ENCODE peak calls at places on chromosomes 1 and 21, in six cellular contexts. X, V, O, Q, F and P are unnamed samples.
A peak's percentile ranks its signal among the peaks of the same experiment; 100 is the strongest.

GRCh38 chr1:97159342-97159741 is 437.8 kb downstream of the PTBP2 start:
- DNase-seq in X (no peak), V (no peak), O (no peak), Q (no peak), F (no peak), P (no peak)

GRCh38 chr1:162855461-162856150 is 5.4 kb downstream of the CCDC190 start:
- DNase-seq in X (no peak), V (no peak), O (peak; percentile 80), Q (no peak), F (no peak), P (peak; percentile 51)

GRCh38 chr1:20078711-20079110 is 8.7 kb downstream of the PLA2G5 start:
- DNase-seq in X (no peak), V (no peak), O (no peak), Q (no peak), F (no peak), P (no peak)

GRCh38 chr1:32215629-32216505 is 6.3 kb downstream of the TMEM234 start:
- DNase-seq in X (peak; percentile 55), V (peak; percentile 90), O (peak; percentile 47), Q (no peak), F (peak; percentile 76), P (peak; percentile 65)

GRCh38 chr1:195237161-195237889 is 1370.9 kb downstream of the KCNT2 start:
- DNase-seq in X (no peak), V (peak; percentile 41), O (no peak), Q (no peak), F (no peak), P (no peak)

GRCh38 chr1:16630661-16631247 is 17.4 kb upstream of the NBPF1 start:
- DNase-seq in X (peak; percentile 49), V (peak; percentile 65), O (no peak), Q (no peak), F (peak; percentile 24), P (no peak)

GRCh38 chr1:109248444-109248796 is 919 bp upstream of the CELSR2 start:
- DNase-seq in X (no peak), V (no peak), O (no peak), Q (no peak), F (no peak), P (no peak)

GRCh38 chr1:17609529-17609928 is 70.0 kb downstream of the ARHGEF10L start:
- DNase-seq in X (no peak), V (no peak), O (no peak), Q (no peak), F (no peak), P (no peak)

GRCh38 chr21:33036430-33037162 is 10.9 kb downstream of the OLIG2 start:
- DNase-seq in X (peak; percentile 60), V (peak; percentile 63), O (peak; percentile 75), Q (no peak), F (no peak), P (peak; percentile 24)

GRCh38 chr1:28340221-28340974 is 11.6 kb downstream of the MED18 start:
- DNase-seq in X (no peak), V (no peak), O (no peak), Q (no peak), F (no peak), P (no peak)

GRCh38 chr1:54314691-54315455 is 91.3 kb downstream of the SSBP3 start:
- DNase-seq in X (no peak), V (no peak), O (no peak), Q (no peak), F (peak; percentile 61), P (no peak)

GRCh38 chr1:5727871-5728643 is 264.2 kb downstream of the NPHP4 start:
- DNase-seq in X (peak; percentile 18), V (no peak), O (no peak), Q (no peak), F (no peak), P (no peak)

GRCh38 chr21:41095983-41096382 is 72.0 kb upstream of the BACE2 start:
- DNase-seq in X (no peak), V (no peak), O (no peak), Q (no peak), F (no peak), P (no peak)

GRCh38 chr1:50978144-50978851 is 8.3 kb downstream of the CDKN2C start:
- DNase-seq in X (peak; percentile 65), V (peak; percentile 92), O (peak; percentile 60), Q (no peak), F (peak; percentile 70), P (peak; percentile 47)

GRCh38 chr1:150895618-150896017 is 8.7 kb downstream of the CTXND2 start:
- DNase-seq in X (no peak), V (no peak), O (peak; percentile 48), Q (no peak), F (no peak), P (no peak)

GRCh38 chr21:32470206-32470605 is 57.7 kb downstream of the EVA1C start:
- DNase-seq in X (no peak), V (no peak), O (no peak), Q (no peak), F (no peak), P (no peak)

GRCh38 chr1:198623920-198624647 is 14.8 kb upstream of the PTPRC start:
- DNase-seq in X (no peak), V (no peak), O (peak; percentile 82), Q (no peak), F (no peak), P (peak; percentile 63)

GRCh38 chr21:38413958-38414506 is 84.2 kb downstream of the ERG start:
- DNase-seq in X (no peak), V (no peak), O (no peak), Q (no peak), F (no peak), P (peak; percentile 18)

GRCh38 chr1:207654320-207654719 is 9.4 kb downstream of the CR1L start:
- DNase-seq in X (no peak), V (no peak), O (no peak), Q (no peak), F (no peak), P (peak; percentile 7)

GRCh38 chr1:183822081-183822611 is 17.2 kb downstream of the RGL1 start:
- DNase-seq in X (no peak), V (no peak), O (peak; percentile 66), Q (no peak), F (no peak), P (peak; percentile 70)

DNA sequence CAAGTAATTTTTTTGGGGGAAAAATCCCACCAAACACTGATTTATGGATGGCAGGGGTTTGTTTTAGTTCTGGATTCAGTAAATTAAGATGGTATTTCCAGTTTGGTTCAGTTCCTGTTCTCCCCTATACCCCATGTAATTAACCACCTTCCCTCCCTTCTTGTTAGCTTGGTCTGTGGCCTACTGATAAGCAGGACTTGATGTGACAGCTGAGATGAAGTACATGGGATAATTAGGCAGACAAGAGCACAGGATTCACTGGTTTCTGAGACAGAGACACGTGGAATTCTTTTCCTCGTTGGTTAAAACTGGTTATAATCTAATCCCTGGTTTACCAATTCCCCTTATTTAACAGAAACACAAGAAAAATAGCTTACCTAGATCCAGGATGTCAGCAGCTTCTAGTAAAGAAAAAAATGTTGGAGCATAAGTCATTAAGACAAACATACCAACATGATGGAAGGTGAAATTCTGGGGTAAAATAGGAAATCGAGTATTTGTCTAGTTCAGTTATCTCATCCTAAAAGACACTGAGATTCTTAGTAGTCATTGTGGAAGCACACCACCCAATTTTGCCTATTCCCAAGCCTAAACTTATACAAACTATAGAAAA is 81.5 kb downstream of the SCMH1 start:
- DNase-seq in X (no peak), V (no peak), O (no peak), Q (no peak), F (no peak), P (no peak)
- TF ChIP-seq CTCF in X (no peak), V (no peak), O (no peak), Q (no peak), F (no peak), P (no peak)

GRCh38 chr21:28482657-28483056 is 510.0 kb downstream of the LTN1 start:
- DNase-seq in X (no peak), V (no peak), O (no peak), Q (no peak), F (no peak), P (no peak)
- H3K4me3 ChIP-seq in X (no peak overlapping the region), V (no peak overlapping the region), O (no peak overlapping the region), Q (no peak overlapping the region), F (no peak overlapping the region), P (no peak overlapping the region)

GRCh38 chr1:89823679-89824292 is 3.0 kb downstream of the LRRC8D start:
- DNase-seq in X (no peak), V (no peak), O (no peak), Q (no peak), F (no peak), P (peak; percentile 83)

GRCh38 chr1:89820423-89821321 is at the start of gene LRRC8D:
- DNase-seq in X (peak; percentile 92), V (peak; percentile 96), O (peak; percentile 79), Q (peak; percentile 19), F (peak; percentile 89), P (peak; percentile 76)

GRCh38 chr1:89822999-89823628 is 2.3 kb downstream of the LRRC8D start:
- DNase-seq in X (no peak), V (no peak), O (no peak), Q (no peak), F (no peak), P (peak; percentile 83)

GRCh38 chr1:89822109-89822962 is 1.5 kb downstream of the LRRC8D start:
- DNase-seq in X (no peak), V (peak; percentile 71), O (no peak), Q (no peak), F (peak; percentile 21), P (no peak)

DNA sequence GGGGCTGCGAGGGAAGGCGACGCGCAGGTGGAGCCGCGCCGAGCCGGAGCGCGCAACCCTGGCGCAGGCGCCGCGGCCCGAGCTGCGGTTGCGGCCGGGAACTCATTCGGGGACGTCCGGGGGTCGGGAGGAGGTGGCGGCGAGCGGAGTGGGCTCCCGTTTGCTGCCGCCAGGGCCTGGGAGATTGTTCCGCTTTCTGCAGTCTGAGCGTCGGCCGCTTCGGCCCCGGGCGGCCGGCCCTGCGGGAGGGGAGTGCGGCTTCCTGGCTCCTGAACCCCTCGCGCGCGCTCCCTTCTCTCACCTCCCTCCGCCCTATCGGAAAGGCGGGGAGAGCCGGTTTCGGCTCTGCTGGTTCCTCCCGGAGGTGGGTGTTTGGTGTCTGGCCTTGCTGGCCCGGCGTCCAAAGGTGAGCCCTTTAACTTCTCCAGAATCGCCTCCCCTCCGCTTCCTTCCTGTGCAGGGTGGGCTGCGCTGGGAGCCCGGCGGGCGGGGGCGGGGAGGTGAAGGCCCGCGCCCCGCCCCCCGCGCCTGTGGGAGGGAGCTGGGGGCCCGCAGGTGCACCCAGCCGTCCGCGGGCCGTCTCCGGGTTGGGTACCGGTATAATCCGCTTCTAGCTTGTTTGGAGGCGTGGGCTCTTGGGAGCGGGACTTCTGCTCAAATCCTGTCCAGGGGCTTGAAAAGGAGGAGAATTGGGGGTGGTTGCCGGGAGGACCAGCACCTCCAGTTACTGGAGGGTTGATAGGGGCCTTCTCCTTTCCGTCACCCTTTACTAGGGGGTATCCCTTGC is 683 bp downstream of the LRRC8D start:
- DNase-seq in X (peak; percentile 78), V (peak; percentile 86), O (peak; percentile 48), Q (no peak), F (peak; percentile 73), P (peak; percentile 34)
- TF ChIP-seq CTCF in X (no peak), V (peak; percentile 52), O (no peak), Q (no peak), F (no peak), P (no peak)

GRCh38 chr1:155012760-155013602 is 10.4 kb downstream of the ZBTB7B start:
- DNase-seq in X (no peak), V (no peak), O (no peak), Q (no peak), F (no peak), P (no peak)

GRCh38 chr1:155012052-155012546 is 9.5 kb downstream of the ZBTB7B start:
- DNase-seq in X (peak; percentile 85), V (peak; percentile 97), O (peak; percentile 28), Q (no peak), F (peak; percentile 85), P (peak; percentile 86)

GRCh38 chr1:155015527-155016230 is 13.1 kb downstream of the ZBTB7B start:
- DNase-seq in X (no peak), V (no peak), O (no peak), Q (no peak), F (no peak), P (no peak)

GRCh38 chr1:155014709-155015508 is 12.3 kb downstream of the ZBTB7B start:
- DNase-seq in X (no peak), V (no peak), O (no peak), Q (no peak), F (no peak), P (no peak)

GRCh38 chr1:155013632-155014031 is 11.0 kb downstream of the ZBTB7B start:
- DNase-seq in X (no peak), V (no peak), O (no peak), Q (no peak), F (peak; percentile 26), P (no peak)
- H3K4me3 ChIP-seq in X (no peak overlapping the region), V (no peak overlapping the region), O (no peak overlapping the region), Q (no peak overlapping the region), F (no peak overlapping the region), P (no peak overlapping the region)